ENCODE peak calls at places on chromosome 14, in eight cellular contexts. Q is Karpas-422, G is coronary artery, X is endothelial cell of umbilical vein, Z is AG09319, T is kidney glomerular epithelial cell, R is astrocyte of the hippocampus, B is AG09309. J is an unnamed sample.

GRCh38 chr14:99733551-99734405 is 49.7 kb downstream of the CYP46A1 start:
- DNase-seq in R (no peak), Q (no peak), Z (no peak), T (no peak), G (peak), X (peak), B (no peak), J (no peak)

GRCh38 chr14:32201816-32202467 is at the start of gene RNU6-7:
- DNase-seq in T (peak), B (no peak), G (peak), Z (no peak), Q (peak), X (no peak), R (peak), J (no peak)

GRCh38 chr14:100665518-100666032 is 61.1 kb upstream of the DLK1 start:
- DNase-seq in G (no peak), R (no peak), X (no peak), Q (no peak), B (no peak), T (no peak), Z (no peak), J (no peak)

GRCh38 chr14:52873694-52874093 is 77.2 kb downstream of the FERMT2 start:
- DNase-seq in G (no peak), B (peak), Q (no peak), Z (peak), X (no peak), R (no peak), T (no peak), J (no peak)

GRCh38 chr14:48575772-48576171 is 900.4 kb upstream of the MDGA2 start:
- DNase-seq in G (no peak), X (no peak), Q (no peak), B (no peak), Z (no peak), T (no peak), R (no peak), J (no peak)

GRCh38 chr14:32078030-32078793 is 1.1 kb downstream of the ARHGAP5 start:
- DNase-seq in Q (peak), T (peak), X (peak), G (peak), Z (peak), R (peak), B (no peak), J (peak)

GRCh38 chr14:92481811-92482559 is 31.6 kb upstream of the RIN3 start:
- DNase-seq in G (no peak), Z (no peak), Q (no peak), T (no peak), B (no peak), R (no peak), X (no peak), J (no peak)

GRCh38 chr14:99763527-99764221 is 29.5 kb upstream of the EML1 start:
- DNase-seq in Q (no peak), Z (no peak), X (no peak), B (no peak), R (no peak), G (no peak), T (no peak), J (no peak)

GRCh38 chr14:64203366-64204006 is 90.7 kb downstream of the ESR2 start:
- DNase-seq in X (no peak), G (no peak), R (no peak), Q (no peak), Z (no peak), B (no peak), T (no peak), J (peak)

GRCh38 chr14:70045715-70046535 is 142.8 kb downstream of the SLC8A3 start:
- DNase-seq in B (no peak), X (peak), Q (peak), G (no peak), Z (no peak), T (peak), R (peak), J (no peak)

GRCh38 chr14:75389679-75390078 is 38.1 kb upstream of the JDP2 start:
- DNase-seq in T (no peak), B (no peak), R (no peak), X (no peak), Q (no peak), G (no peak), Z (no peak), J (no peak)

GRCh38 chr14:24062216-24062980 is 9.0 kb upstream of the CPNE6 start:
- DNase-seq in G (no peak), T (no peak), Q (no peak), R (no peak), Z (no peak), B (no peak), X (no peak), J (no peak)

GRCh38 chr14:76193696-76194095 is 42.0 kb downstream of the GPATCH2L start:
- DNase-seq in Q (no peak), R (peak), G (no peak), Z (no peak), X (no peak), B (no peak), T (peak), J (no peak)

GRCh38 chr14:41607119-41607785 is 576 bp downstream of the LRFN5 start:
- DNase-seq in Q (no peak), Z (no peak), G (no peak), X (no peak), B (no peak), T (peak), R (peak), J (no peak)

GRCh38 chr14:68239988-68240387 is 420.4 kb downstream of the RAD51B start:
- DNase-seq in Q (no peak), X (peak), G (no peak), B (no peak), Z (no peak), T (peak), R (peak), J (no peak)

GRCh38 chr14:92660571-92660970 is 87.9 kb downstream of the LGMN start:
- DNase-seq in Q (no peak), R (no peak), T (no peak), G (no peak), X (no peak), B (no peak), Z (no peak), J (no peak)

GRCh38 chr14:100410056-100410565 is 87.0 kb downstream of the SLC25A47 start:
- DNase-seq in T (no peak), X (no peak), Q (no peak), B (no peak), G (no peak), R (peak), Z (no peak), J (no peak)

GRCh38 chr14:65485516-65485915 is 73.0 kb downstream of the FUT8 start:
- DNase-seq in T (no peak), X (peak), G (no peak), B (no peak), Q (no peak), Z (no peak), R (peak), J (no peak)

GRCh38 chr14:104085032-104085888 is at the start of gene ASPG:
- DNase-seq in G (peak), X (no peak), T (no peak), R (no peak), Q (no peak), Z (no peak), B (no peak), J (no peak)

GRCh38 chr14:64728856-64729255 is 24.6 kb downstream of the PLEKHG3 start:
- DNase-seq in G (no peak), R (no peak), B (no peak), Z (no peak), X (no peak), T (no peak), Q (no peak), J (no peak)